ENCODE peak calls at places on chromosomes 1 and 21, in six cellular contexts. O, Q, J, M, E and U are unnamed samples. For H3K4me1 and H3K36me3, the result is how much of the 10 kb centered on the place peaks cover.

GRCh38 chr1:51689643-51690042 is 72.8 kb downstream of the OSBPL9 start:
- DNase-seq in O (no peak), J (no peak), Q (no peak), M (no peak), E (no peak), U (no peak)

GRCh38 chr1:248277876-248278275 is at the start of gene OR2T33:
- DNase-seq in M (no peak), O (no peak), Q (no peak), E (no peak), J (no peak), U (no peak)

GRCh38 chr1:34763142-34763781 is 3.7 kb downstream of the GJB4 start:
- DNase-seq in O (peak), Q (no peak), E (no peak), M (no peak), J (no peak), U (no peak)

GRCh38 chr1:241499910-241500309 is 19.6 kb downstream of the FH start:
- DNase-seq in Q (no peak), O (no peak), M (no peak), E (no peak), J (no peak), U (peak)

GRCh38 chr1:117059334-117059677 is 820 bp upstream of the TTF2 start:
- DNase-seq in M (peak), O (peak), Q (peak), E (peak), J (peak), U (peak)

GRCh38 chr1:42319871-42320484 is 15.1 kb downstream of the FOXJ3 start:
- DNase-seq in O (no peak), E (no peak), Q (no peak), M (peak), J (no peak), U (no peak)

GRCh38 chr1:19651141-19651737 is 7.1 kb downstream of the NBL1 start:
- DNase-seq in J (peak), M (no peak), E (peak), Q (no peak), O (no peak), U (no peak)

GRCh38 chr1:154937988-154938386 is 1.5 kb upstream of the PMVK start:
- DNase-seq in O (no peak), E (no peak), M (no peak), Q (no peak), J (peak), U (no peak)

GRCh38 chr1:79043506-79043905 is 37.0 kb upstream of the ADGRL4 start:
- DNase-seq in O (no peak), E (no peak), J (no peak), Q (no peak), M (no peak), U (no peak)

GRCh38 chr1:235818632-235819136 is 48.0 kb downstream of the LYST start:
- DNase-seq in O (no peak), E (no peak), M (no peak), Q (no peak), J (no peak), U (no peak)

GRCh38 chr1:209590405-209590804 is 6.9 kb downstream of the CAMK1G start:
- DNase-seq in M (no peak), E (no peak), Q (no peak), O (no peak), J (no peak), U (no peak)

GRCh38 chr1:155256101-155256852 is 994 bp upstream of the ENTREP3 start:
- DNase-seq in J (no peak), O (no peak), Q (no peak), M (no peak), E (no peak), U (no peak)

GRCh38 chr21:33966324-33966949 is 50.8 kb upstream of the ATP5PO start:
- DNase-seq in Q (no peak), O (no peak), M (no peak), J (no peak), E (no peak), U (peak)

GRCh38 chr1:227947425-227947677 is 381 bp downstream of the WNT9A start:
- DNase-seq in E (no peak), Q (no peak), O (no peak), M (peak), J (peak), U (no peak)
- H3K4me1 ChIP-seq in E (under half), Q (under half), O (under half), M (under half), J (under half), U (under half)

GRCh38 chr1:87501738-87502137 is 173.1 kb downstream of the LMO4 start:
- DNase-seq in J (no peak), Q (no peak), E (no peak), M (no peak), O (peak), U (no peak)
- H3K36me3 ChIP-seq in J (under half), Q (under half), E (under half), M (under half), O (under half), U (under half)

DNA sequence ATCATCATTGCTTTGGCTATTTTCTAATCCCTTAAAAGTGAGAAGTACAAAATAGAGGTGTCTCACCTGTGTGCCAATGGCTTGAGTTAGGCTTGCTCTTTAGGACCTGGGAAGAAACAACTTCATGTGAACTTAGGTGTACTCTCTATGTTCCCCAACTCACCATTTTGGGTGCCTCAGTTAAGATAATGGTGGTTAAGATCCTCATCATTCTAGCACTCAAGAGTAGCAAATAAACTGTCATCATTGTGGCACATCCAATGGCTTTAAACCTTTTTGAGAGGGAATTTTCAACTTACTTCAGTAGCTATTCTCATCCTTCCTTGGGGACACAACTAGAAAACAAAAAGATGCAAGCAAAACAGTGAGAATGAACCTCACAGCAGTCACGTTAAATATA is 1.3 kb downstream of the GAS5 start:
- DNase-seq in Q (no peak), O (no peak), M (no peak), J (no peak), E (no peak), U (no peak)
- H3K4me1 ChIP-seq in Q (half or more), O (under half), M (under half), J (under half), E (half or more), U (under half)

GRCh38 chr1:150574260-150575071 is 4.9 kb downstream of the MCL1 start:
- DNase-seq in O (no peak), J (no peak), M (no peak), Q (no peak), E (no peak), U (no peak)
- H3K36me3 ChIP-seq in O (half or more), J (under half), M (under half), Q (half or more), E (half or more), U (under half)

GRCh38 chr1:27536004-27536757 is 46.2 kb upstream of the WASF2 start:
- DNase-seq in Q (no peak), E (no peak), J (no peak), O (no peak), M (no peak), U (no peak)
- H3K4me1 ChIP-seq in Q (under half), E (half or more), J (under half), O (under half), M (under half), U (under half)